ENCODE peak calls at places on chromosome 18, in four cellular contexts. One of them, this sample, is unnamed.

GRCh38 chr18:29063346-29063745 is 886.4 kb upstream of the CDH2 start:
- DNase-seq in K562: no peak
- DNase-seq in brain microvascular endothelial cell: no peak
- DNase-seq in breast epithelium: no peak
- DNase-seq in this sample: no peak

GRCh38 chr18:43125471-43125870 is 10.0 kb upstream of the RIT2 start:
- DNase-seq in K562: no peak
- DNase-seq in breast epithelium: no peak
- DNase-seq in brain microvascular endothelial cell: no peak
- DNase-seq in this sample: no peak

GRCh38 chr18:11654736-11655604 is 34.1 kb upstream of the GNAL start:
- DNase-seq in brain microvascular endothelial cell: peak; percentile 28
- DNase-seq in breast epithelium: no peak
- DNase-seq in K562: peak; percentile 69
- DNase-seq in this sample: no peak

GRCh38 chr18:29154758-29155725 is 978.1 kb upstream of the CDH2 start:
- DNase-seq in brain microvascular endothelial cell: peak; percentile 51
- DNase-seq in K562: no peak
- DNase-seq in breast epithelium: no peak
- DNase-seq in this sample: no peak

GRCh38 chr18:52716926-52717325 is 376.9 kb downstream of the DCC start:
- DNase-seq in K562: no peak
- DNase-seq in breast epithelium: no peak
- DNase-seq in brain microvascular endothelial cell: peak; percentile 8
- DNase-seq in this sample: no peak

GRCh38 chr18:67456691-67457090 is 59.8 kb downstream of the DSEL start:
- DNase-seq in K562: no peak
- DNase-seq in brain microvascular endothelial cell: no peak
- DNase-seq in breast epithelium: no peak
- DNase-seq in this sample: no peak

GRCh38 chr18:53408271-53408670 is 816.2 kb downstream of the MBD2 start:
- DNase-seq in K562: no peak
- DNase-seq in breast epithelium: no peak
- DNase-seq in brain microvascular endothelial cell: no peak
- DNase-seq in this sample: no peak

GRCh38 chr18:5175378-5175777 is 21.7 kb downstream of the AKAIN1 start:
- DNase-seq in breast epithelium: no peak
- DNase-seq in K562: no peak
- DNase-seq in brain microvascular endothelial cell: no peak
- DNase-seq in this sample: no peak

GRCh38 chr18:28511421-28511821 is 334.5 kb upstream of the CDH2 start:
- DNase-seq in K562: no peak
- DNase-seq in brain microvascular endothelial cell: no peak
- DNase-seq in breast epithelium: no peak
- DNase-seq in this sample: peak; percentile 18

GRCh38 chr18:48662021-48662661 is 123.3 kb downstream of the CTIF start:
- DNase-seq in K562: peak; percentile 12
- DNase-seq in breast epithelium: no peak
- DNase-seq in brain microvascular endothelial cell: peak; percentile 43
- DNase-seq in this sample: no peak

GRCh38 chr18:10085405-10085804 is 171.6 kb downstream of the VAPA start:
- DNase-seq in K562: no peak
- DNase-seq in brain microvascular endothelial cell: no peak
- DNase-seq in breast epithelium: no peak
- DNase-seq in this sample: no peak

GRCh38 chr18:3015203-3015590 is 2.3 kb upstream of the LPIN2 start:
- DNase-seq in breast epithelium: no peak
- DNase-seq in K562: peak; percentile 53
- DNase-seq in brain microvascular endothelial cell: peak; percentile 53
- DNase-seq in this sample: peak; percentile 73

GRCh38 chr18:48032876-48033769 is 102.7 kb upstream of the SMAD2 start:
- DNase-seq in K562: no peak
- DNase-seq in brain microvascular endothelial cell: peak; percentile 57
- DNase-seq in breast epithelium: peak; percentile 14
- DNase-seq in this sample: no peak

GRCh38 chr18:23721711-23722479 is 32.6 kb downstream of the LAMA3 start:
- DNase-seq in brain microvascular endothelial cell: peak; percentile 30
- DNase-seq in breast epithelium: no peak
- DNase-seq in K562: no peak
- DNase-seq in this sample: peak; percentile 86

GRCh38 chr18:68662779-68663178 is 52.1 kb downstream of the TMX3 start:
- DNase-seq in K562: no peak
- DNase-seq in brain microvascular endothelial cell: peak; percentile 25
- DNase-seq in breast epithelium: no peak
- DNase-seq in this sample: no peak

GRCh38 chr18:40935423-40935822 is 1019.6 kb upstream of the PIK3C3 start:
- DNase-seq in K562: peak; percentile 7
- DNase-seq in brain microvascular endothelial cell: peak; percentile 14
- DNase-seq in breast epithelium: no peak
- DNase-seq in this sample: no peak

GRCh38 chr18:48446582-48447225 is 37.5 kb upstream of the ZBTB7C start:
- DNase-seq in breast epithelium: peak; percentile 93
- DNase-seq in K562: peak; percentile 42
- DNase-seq in brain microvascular endothelial cell: peak; percentile 65
- DNase-seq in this sample: peak; percentile 23

GRCh38 chr18:36441426-36441870 is 143.9 kb downstream of the FHOD3 start:
- DNase-seq in brain microvascular endothelial cell: no peak
- DNase-seq in breast epithelium: no peak
- DNase-seq in K562: no peak
- DNase-seq in this sample: no peak

GRCh38 chr18:57249109-57249508 is 102.2 kb downstream of the BOD1L2 start:
- DNase-seq in breast epithelium: no peak
- DNase-seq in brain microvascular endothelial cell: no peak
- DNase-seq in K562: no peak
- DNase-seq in this sample: no peak

GRCh38 chr18:66534110-66534509 is 69.8 kb downstream of the CDH19 start:
- DNase-seq in K562: no peak
- DNase-seq in breast epithelium: no peak
- DNase-seq in brain microvascular endothelial cell: no peak
- DNase-seq in this sample: no peak

GRCh38 chr18:12593861-12594260 is 64.0 kb downstream of the SPIRE1 start:
- DNase-seq in brain microvascular endothelial cell: no peak
- DNase-seq in breast epithelium: no peak
- DNase-seq in K562: no peak
- DNase-seq in this sample: peak; percentile 60

GRCh38 chr18:44568986-44569385 is 111.7 kb upstream of the SETBP1 start:
- DNase-seq in K562: no peak
- DNase-seq in breast epithelium: no peak
- DNase-seq in brain microvascular endothelial cell: no peak
- DNase-seq in this sample: no peak

GRCh38 chr18:3297025-3297984 is 35.4 kb downstream of the MYL12B start:
- DNase-seq in breast epithelium: peak; percentile 96
- DNase-seq in K562: peak; percentile 75
- DNase-seq in brain microvascular endothelial cell: peak; percentile 96
- DNase-seq in this sample: peak; percentile 81

DNA sequence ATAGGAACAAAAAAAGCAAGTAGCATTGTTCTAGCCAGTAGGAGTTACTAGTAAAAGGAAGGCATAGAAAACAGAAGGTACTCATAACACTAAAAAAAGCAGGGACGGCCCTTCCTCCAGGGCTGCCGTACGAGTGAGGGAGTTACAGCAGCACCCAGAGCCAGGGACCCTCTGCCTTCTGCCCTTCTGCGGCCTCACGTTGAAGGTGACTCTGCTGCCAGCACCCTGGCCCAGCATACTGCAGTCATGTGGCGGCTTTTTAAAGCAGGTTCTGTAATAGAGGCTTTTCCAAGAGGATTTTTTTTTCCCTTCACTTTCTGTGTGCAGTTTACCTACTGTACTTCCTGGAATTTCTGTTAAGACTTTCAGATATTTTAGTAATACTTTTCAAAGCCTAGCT is 161.7 kb downstream of the PTGR3 start:
- DNase-seq in K562: no peak
- DNase-seq in breast epithelium: no peak
- DNase-seq in brain microvascular endothelial cell: no peak
- DNase-seq in this sample: no peak
- TF ChIP-seq CTCF in K562: no peak
- TF ChIP-seq CTCF in breast epithelium: no peak
- TF ChIP-seq CTCF in brain microvascular endothelial cell: no peak
- TF ChIP-seq CTCF in this sample: no peak

DNA sequence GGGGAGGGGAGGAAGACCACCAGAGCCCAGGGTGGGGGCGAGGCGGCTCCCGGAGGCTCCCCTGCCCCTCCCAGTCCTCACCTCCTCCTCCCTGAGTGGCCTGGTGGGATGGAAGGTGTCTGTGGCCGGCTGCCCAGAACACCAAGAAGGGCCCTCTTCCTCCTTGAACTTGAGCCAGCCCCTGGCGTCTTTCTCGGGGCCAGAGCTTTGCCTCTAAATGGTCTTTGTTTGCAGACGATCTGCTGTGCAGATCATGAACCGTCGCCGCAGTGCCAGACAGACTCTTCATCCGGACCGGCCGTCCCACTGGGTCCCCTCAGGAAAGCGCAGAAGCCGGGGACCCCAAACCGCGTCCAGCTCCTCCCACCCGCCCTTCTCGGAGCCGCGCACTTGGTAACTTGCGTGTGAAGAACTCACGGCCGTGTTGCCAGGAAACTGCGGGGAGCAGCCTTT is 41.2 kb downstream of the PTGR3 start:
- DNase-seq in breast epithelium: no peak
- DNase-seq in K562: no peak
- DNase-seq in brain microvascular endothelial cell: no peak
- DNase-seq in this sample: no peak
- H3K4me3 ChIP-seq in breast epithelium: peak overlapping the region; percentile 3
- H3K4me3 ChIP-seq in K562: no peak overlapping the region
- H3K4me3 ChIP-seq in brain microvascular endothelial cell: peak overlapping the region; percentile 17
- H3K4me3 ChIP-seq in this sample: no peak overlapping the region

DNA sequence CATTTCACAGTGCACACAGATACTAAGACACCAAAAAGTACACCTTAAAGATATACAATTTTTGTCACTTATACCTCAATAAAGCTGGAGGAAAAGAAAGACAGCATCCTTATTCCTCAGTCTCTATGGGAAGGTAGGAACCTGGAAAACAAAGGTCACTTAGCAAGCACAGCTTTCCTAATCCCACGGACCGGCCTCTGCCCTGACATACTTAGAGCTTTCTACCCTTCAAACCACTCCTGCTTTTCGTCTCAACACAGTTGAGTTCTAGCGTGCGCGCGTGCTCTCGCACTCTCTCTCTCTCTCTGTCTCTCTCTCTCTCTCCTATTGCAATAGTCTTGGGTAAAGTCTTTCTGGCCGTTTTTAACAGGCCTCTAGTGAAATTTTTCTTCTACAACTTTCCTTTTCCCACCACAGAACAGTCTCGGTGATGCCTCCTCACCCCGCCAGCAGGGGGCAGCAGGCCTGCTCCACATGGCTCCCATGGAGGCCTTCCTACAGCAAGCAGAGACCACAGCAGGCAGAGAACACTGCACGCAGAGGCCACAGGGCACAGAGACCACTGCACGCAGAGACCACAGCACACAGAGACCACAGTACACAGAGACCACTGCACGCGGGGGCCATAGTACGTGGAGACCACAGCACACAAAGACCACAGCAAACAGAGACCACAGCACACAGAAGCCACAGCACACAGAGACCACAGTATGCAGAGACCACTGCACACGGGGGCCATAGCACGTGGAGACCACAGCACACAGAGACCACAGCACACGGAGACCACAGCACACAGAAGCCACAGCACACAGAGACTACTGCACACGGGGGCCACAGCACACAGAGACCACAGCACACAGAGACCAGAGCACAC is 106.9 kb downstream of the FBXO15 start:
- DNase-seq in K562: peak; percentile 52
- DNase-seq in breast epithelium: no peak
- DNase-seq in brain microvascular endothelial cell: no peak
- DNase-seq in this sample: no peak
- TF ChIP-seq CTCF in K562: peak; percentile 69
- TF ChIP-seq CTCF in breast epithelium: no peak
- TF ChIP-seq CTCF in brain microvascular endothelial cell: peak; percentile 54
- TF ChIP-seq CTCF in this sample: peak; percentile 52

GRCh38 chr18:75477913-75478312 is 50.4 kb upstream of the SMIM21 start:
- DNase-seq in K562: no peak
- DNase-seq in brain microvascular endothelial cell: peak; percentile 31
- DNase-seq in breast epithelium: no peak
- DNase-seq in this sample: no peak
- H3K4me3 ChIP-seq in K562: no peak overlapping the region
- H3K4me3 ChIP-seq in brain microvascular endothelial cell: no peak overlapping the region
- H3K4me3 ChIP-seq in breast epithelium: no peak overlapping the region
- H3K4me3 ChIP-seq in this sample: no peak overlapping the region

GRCh38 chr18:37553633-37554398 is 11.8 kb downstream of the CELF4 start:
- DNase-seq in brain microvascular endothelial cell: no peak
- DNase-seq in K562: peak; percentile 37
- DNase-seq in breast epithelium: no peak
- DNase-seq in this sample: no peak
- TF ChIP-seq CTCF in brain microvascular endothelial cell: peak; percentile 17
- TF ChIP-seq CTCF in K562: peak; percentile 52
- TF ChIP-seq CTCF in breast epithelium: no peak
- TF ChIP-seq CTCF in this sample: peak; percentile 58

GRCh38 chr18:8081267-8081666 is 514.2 kb downstream of the PTPRM start:
- DNase-seq in breast epithelium: no peak
- DNase-seq in brain microvascular endothelial cell: no peak
- DNase-seq in K562: no peak
- DNase-seq in this sample: no peak

GRCh38 chr18:8088626-8089025 is 520.6 kb upstream of the RAB12 start:
- DNase-seq in K562: no peak
- DNase-seq in brain microvascular endothelial cell: no peak
- DNase-seq in breast epithelium: no peak
- DNase-seq in this sample: no peak

GRCh38 chr18:8081872-8082553 is 514.9 kb downstream of the PTPRM start:
- DNase-seq in K562: no peak
- DNase-seq in brain microvascular endothelial cell: no peak
- DNase-seq in breast epithelium: no peak
- DNase-seq in this sample: no peak

GRCh38 chr18:8080092-8080491 is 513.0 kb downstream of the PTPRM start:
- DNase-seq in K562: no peak
- DNase-seq in brain microvascular endothelial cell: no peak
- DNase-seq in breast epithelium: no peak
- DNase-seq in this sample: no peak

GRCh38 chr18:8084160-8084559 is 517.0 kb downstream of the PTPRM start:
- DNase-seq in K562: peak; percentile 37
- DNase-seq in breast epithelium: no peak
- DNase-seq in brain microvascular endothelial cell: peak; percentile 49
- DNase-seq in this sample: no peak
- H3K4me3 ChIP-seq in K562: no peak overlapping the region
- H3K4me3 ChIP-seq in breast epithelium: no peak overlapping the region
- H3K4me3 ChIP-seq in brain microvascular endothelial cell: no peak overlapping the region
- H3K4me3 ChIP-seq in this sample: no peak overlapping the region

GRCh38 chr18:58335821-58336220 is 291.8 kb downstream of the NEDD4L start:
- DNase-seq in brain microvascular endothelial cell: no peak
- DNase-seq in breast epithelium: no peak
- DNase-seq in K562: no peak
- DNase-seq in this sample: no peak
- TF ChIP-seq CTCF in brain microvascular endothelial cell: peak; percentile 45
- TF ChIP-seq CTCF in breast epithelium: no peak
- TF ChIP-seq CTCF in K562: no peak
- TF ChIP-seq CTCF in this sample: peak; percentile 55

GRCh38 chr18:59902993-59903610 is 3.3 kb downstream of the PMAIP1 start:
- DNase-seq in brain microvascular endothelial cell: no peak
- DNase-seq in K562: no peak
- DNase-seq in breast epithelium: no peak
- DNase-seq in this sample: no peak

GRCh38 chr18:59904051-59904601 is 4.3 kb downstream of the PMAIP1 start:
- DNase-seq in K562: no peak
- DNase-seq in brain microvascular endothelial cell: no peak
- DNase-seq in breast epithelium: no peak
- DNase-seq in this sample: no peak

GRCh38 chr18:59900222-59901128 is 679 bp downstream of the PMAIP1 start:
- DNase-seq in brain microvascular endothelial cell: peak; percentile 81
- DNase-seq in K562: peak; percentile 49
- DNase-seq in breast epithelium: no peak
- DNase-seq in this sample: peak; percentile 46

GRCh38 chr18:59899298-59900221 is at the start of gene PMAIP1:
- DNase-seq in breast epithelium: peak; percentile 86
- DNase-seq in K562: peak; percentile 87
- DNase-seq in brain microvascular endothelial cell: peak; percentile 94
- DNase-seq in this sample: peak; percentile 67

GRCh38 chr18:59902180-59902992 is 2.6 kb downstream of the PMAIP1 start:
- DNase-seq in brain microvascular endothelial cell: no peak
- DNase-seq in breast epithelium: no peak
- DNase-seq in K562: no peak
- DNase-seq in this sample: no peak
- H3K4me3 ChIP-seq in brain microvascular endothelial cell: peak overlapping the region; percentile 18
- H3K4me3 ChIP-seq in breast epithelium: no peak overlapping the region
- H3K4me3 ChIP-seq in K562: no peak overlapping the region
- H3K4me3 ChIP-seq in this sample: peak overlapping the region; percentile 84